ENCODE peak calls at places on chromosomes 13 and 19, in eight cellular contexts. One of them, this sample, is unnamed.

GRCh38 chr13:43284162-43284561 is 260.8 kb downstream of the DNAJC15 start:
- DNase-seq in uterus: no peak
- DNase-seq in OCI-LY7: no peak
- DNase-seq in cardiac muscle cell: peak
- DNase-seq in brain microvascular endothelial cell: peak
- DNase-seq in gastrocnemius medialis: no peak
- DNase-seq in body of pancreas: no peak
- DNase-seq in endodermal cell: no peak
- DNase-seq in this sample: no peak

GRCh38 chr13:34435338-34435737 is 506.7 kb upstream of the NBEA start:
- DNase-seq in uterus: no peak
- DNase-seq in OCI-LY7: no peak
- DNase-seq in cardiac muscle cell: peak
- DNase-seq in brain microvascular endothelial cell: peak
- DNase-seq in gastrocnemius medialis: no peak
- DNase-seq in body of pancreas: no peak
- DNase-seq in endodermal cell: no peak
- DNase-seq in this sample: no peak

GRCh38 chr19:2168619-2169424 is 5.1 kb downstream of the DOT1L start:
- DNase-seq in uterus: peak
- DNase-seq in OCI-LY7: no peak
- DNase-seq in cardiac muscle cell: peak
- DNase-seq in brain microvascular endothelial cell: peak
- DNase-seq in gastrocnemius medialis: peak
- DNase-seq in body of pancreas: peak
- DNase-seq in endodermal cell: peak
- DNase-seq in this sample: peak

GRCh38 chr19:46753420-46754155 is 7.3 kb upstream of the STRN4 start:
- DNase-seq in uterus: peak
- DNase-seq in OCI-LY7: peak
- DNase-seq in cardiac muscle cell: peak
- DNase-seq in brain microvascular endothelial cell: no peak
- DNase-seq in gastrocnemius medialis: no peak
- DNase-seq in body of pancreas: peak
- DNase-seq in endodermal cell: peak
- DNase-seq in this sample: no peak

GRCh38 chr13:35891973-35892441 is 239.2 kb downstream of the DCLK1 start:
- DNase-seq in uterus: no peak
- DNase-seq in OCI-LY7: no peak
- DNase-seq in cardiac muscle cell: peak
- DNase-seq in brain microvascular endothelial cell: no peak
- DNase-seq in gastrocnemius medialis: no peak
- DNase-seq in body of pancreas: no peak
- DNase-seq in endodermal cell: no peak
- DNase-seq in this sample: no peak

GRCh38 chr13:24943136-24943535 is 152.8 kb upstream of the PABPC3 start:
- DNase-seq in uterus: no peak
- DNase-seq in OCI-LY7: no peak
- DNase-seq in cardiac muscle cell: no peak
- DNase-seq in brain microvascular endothelial cell: no peak
- DNase-seq in gastrocnemius medialis: no peak
- DNase-seq in body of pancreas: no peak
- DNase-seq in endodermal cell: no peak
- DNase-seq in this sample: no peak

GRCh38 chr13:50227356-50227755 is 212.1 kb downstream of the KCNRG start:
- DNase-seq in uterus: no peak
- DNase-seq in OCI-LY7: no peak
- DNase-seq in cardiac muscle cell: no peak
- DNase-seq in brain microvascular endothelial cell: no peak
- DNase-seq in gastrocnemius medialis: no peak
- DNase-seq in body of pancreas: no peak
- DNase-seq in endodermal cell: no peak
- DNase-seq in this sample: no peak

GRCh38 chr13:71661921-71662320 is 205.1 kb downstream of the DACH1 start:
- DNase-seq in uterus: no peak
- DNase-seq in OCI-LY7: no peak
- DNase-seq in cardiac muscle cell: peak
- DNase-seq in brain microvascular endothelial cell: peak
- DNase-seq in gastrocnemius medialis: no peak
- DNase-seq in body of pancreas: no peak
- DNase-seq in endodermal cell: no peak
- DNase-seq in this sample: no peak

GRCh38 chr19:17671906-17672305 is 16.2 kb downstream of the UNC13A start:
- DNase-seq in uterus: no peak
- DNase-seq in OCI-LY7: peak
- DNase-seq in cardiac muscle cell: peak
- DNase-seq in brain microvascular endothelial cell: peak
- DNase-seq in gastrocnemius medialis: no peak
- DNase-seq in body of pancreas: peak
- DNase-seq in endodermal cell: peak
- DNase-seq in this sample: no peak

GRCh38 chr13:113491418-113491883 is 940 bp upstream of the DCUN1D2 start:
- DNase-seq in uterus: no peak
- DNase-seq in OCI-LY7: no peak
- DNase-seq in cardiac muscle cell: peak
- DNase-seq in brain microvascular endothelial cell: no peak
- DNase-seq in gastrocnemius medialis: no peak
- DNase-seq in body of pancreas: peak
- DNase-seq in endodermal cell: peak
- DNase-seq in this sample: no peak

GRCh38 chr13:73341748-73342147 is 282.9 kb downstream of the KLF5 start:
- DNase-seq in uterus: no peak
- DNase-seq in OCI-LY7: no peak
- DNase-seq in cardiac muscle cell: peak
- DNase-seq in brain microvascular endothelial cell: peak
- DNase-seq in gastrocnemius medialis: no peak
- DNase-seq in body of pancreas: no peak
- DNase-seq in endodermal cell: peak
- DNase-seq in this sample: no peak

GRCh38 chr19:16376241-16376640 is 51.6 kb downstream of the KLF2 start:
- DNase-seq in uterus: no peak
- DNase-seq in OCI-LY7: no peak
- DNase-seq in cardiac muscle cell: no peak
- DNase-seq in brain microvascular endothelial cell: no peak
- DNase-seq in gastrocnemius medialis: no peak
- DNase-seq in body of pancreas: no peak
- DNase-seq in endodermal cell: no peak
- DNase-seq in this sample: no peak

GRCh38 chr13:27797228-27797624 is 4.9 kb downstream of the GSX1 start:
- DNase-seq in uterus: no peak
- DNase-seq in OCI-LY7: no peak
- DNase-seq in cardiac muscle cell: peak
- DNase-seq in brain microvascular endothelial cell: peak
- DNase-seq in gastrocnemius medialis: no peak
- DNase-seq in body of pancreas: peak
- DNase-seq in endodermal cell: peak
- DNase-seq in this sample: no peak

GRCh38 chr13:47564041-47564440 is 437.0 kb downstream of the SUCLA2 start:
- DNase-seq in uterus: no peak
- DNase-seq in OCI-LY7: no peak
- DNase-seq in cardiac muscle cell: no peak
- DNase-seq in brain microvascular endothelial cell: no peak
- DNase-seq in gastrocnemius medialis: no peak
- DNase-seq in body of pancreas: no peak
- DNase-seq in endodermal cell: peak
- DNase-seq in this sample: no peak

GRCh38 chr13:27638521-27638920 is 16.8 kb downstream of the POLR1D start:
- DNase-seq in uterus: peak
- DNase-seq in OCI-LY7: no peak
- DNase-seq in cardiac muscle cell: peak
- DNase-seq in brain microvascular endothelial cell: no peak
- DNase-seq in gastrocnemius medialis: no peak
- DNase-seq in body of pancreas: no peak
- DNase-seq in endodermal cell: no peak
- DNase-seq in this sample: no peak

GRCh38 chr13:42355118-42355840 is 83.3 kb downstream of the AKAP11 start:
- DNase-seq in uterus: no peak
- DNase-seq in OCI-LY7: no peak
- DNase-seq in cardiac muscle cell: no peak
- DNase-seq in brain microvascular endothelial cell: no peak
- DNase-seq in gastrocnemius medialis: no peak
- DNase-seq in body of pancreas: no peak
- DNase-seq in endodermal cell: no peak
- DNase-seq in this sample: no peak

GRCh38 chr13:26254583-26255102 is 714 bp downstream of the CDK8 start:
- DNase-seq in uterus: peak
- DNase-seq in OCI-LY7: peak
- DNase-seq in cardiac muscle cell: peak
- DNase-seq in brain microvascular endothelial cell: peak
- DNase-seq in gastrocnemius medialis: peak
- DNase-seq in body of pancreas: peak
- DNase-seq in endodermal cell: peak
- DNase-seq in this sample: peak

GRCh38 chr13:26253262-26253786 is 605 bp upstream of the CDK8 start:
- DNase-seq in uterus: peak
- DNase-seq in OCI-LY7: no peak
- DNase-seq in cardiac muscle cell: no peak
- DNase-seq in brain microvascular endothelial cell: no peak
- DNase-seq in gastrocnemius medialis: no peak
- DNase-seq in body of pancreas: no peak
- DNase-seq in endodermal cell: no peak
- DNase-seq in this sample: no peak

GRCh38 chr13:26257049-26257448 is 3.1 kb downstream of the CDK8 start:
- DNase-seq in uterus: no peak
- DNase-seq in OCI-LY7: peak
- DNase-seq in cardiac muscle cell: no peak
- DNase-seq in brain microvascular endothelial cell: no peak
- DNase-seq in gastrocnemius medialis: no peak
- DNase-seq in body of pancreas: no peak
- DNase-seq in endodermal cell: no peak
- DNase-seq in this sample: no peak

GRCh38 chr13:26255717-26256277 is 1.9 kb downstream of the CDK8 start:
- DNase-seq in uterus: no peak
- DNase-seq in OCI-LY7: peak
- DNase-seq in cardiac muscle cell: peak
- DNase-seq in brain microvascular endothelial cell: no peak
- DNase-seq in gastrocnemius medialis: no peak
- DNase-seq in body of pancreas: no peak
- DNase-seq in endodermal cell: no peak
- DNase-seq in this sample: no peak

DNA sequence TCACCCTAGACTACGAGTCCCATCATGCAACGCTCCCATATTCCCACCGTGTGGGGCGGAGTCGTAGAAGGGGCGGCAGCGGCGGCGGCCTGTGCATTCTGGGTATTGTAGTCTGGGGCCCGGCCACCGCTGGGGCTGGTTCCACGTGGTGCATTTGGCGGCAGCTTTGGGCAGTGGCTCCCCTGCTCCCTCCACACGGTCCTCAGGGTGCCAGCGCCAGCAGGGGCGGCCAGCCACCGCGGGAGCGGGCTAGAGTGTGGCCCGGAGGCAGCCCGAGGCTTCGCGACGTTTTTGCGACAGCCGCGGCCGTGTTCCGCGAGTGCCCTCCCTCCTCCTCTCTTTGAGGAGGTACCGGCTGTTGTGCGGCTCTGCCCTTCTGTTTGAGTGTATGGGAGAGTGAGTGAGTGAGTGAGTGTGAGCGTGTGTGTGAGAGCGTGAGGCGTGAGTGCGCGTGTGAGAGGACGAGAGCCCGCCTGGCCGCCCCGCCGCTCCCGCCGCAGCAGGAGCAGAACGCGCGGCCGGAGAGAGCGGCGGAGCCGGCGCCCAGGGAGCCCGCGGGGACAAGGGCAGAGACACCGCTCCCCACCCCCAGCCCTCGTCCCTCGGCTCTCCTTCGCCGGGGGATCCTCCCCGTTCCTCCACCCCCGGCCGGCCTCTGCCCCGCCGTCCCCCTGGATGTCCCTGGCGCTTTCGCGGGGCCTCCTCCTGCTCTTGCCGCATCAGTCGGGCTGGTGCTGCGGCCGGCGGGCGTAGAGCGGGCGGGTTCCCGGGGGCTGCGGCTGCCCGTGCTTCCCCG is at the start of gene CDK8:
- DNase-seq in uterus: peak
- DNase-seq in OCI-LY7: peak
- DNase-seq in cardiac muscle cell: peak
- DNase-seq in brain microvascular endothelial cell: peak
- DNase-seq in gastrocnemius medialis: peak
- DNase-seq in body of pancreas: peak
- DNase-seq in endodermal cell: peak
- DNase-seq in this sample: peak
- TF ChIP-seq CTCF in uterus: no peak
- TF ChIP-seq CTCF in OCI-LY7: no peak
- TF ChIP-seq CTCF in cardiac muscle cell: no peak
- TF ChIP-seq CTCF in brain microvascular endothelial cell: no peak
- TF ChIP-seq CTCF in gastrocnemius medialis: no peak
- TF ChIP-seq CTCF in body of pancreas: no peak
- TF ChIP-seq CTCF in endodermal cell: no peak
- TF ChIP-seq CTCF in this sample: no peak

DNA sequence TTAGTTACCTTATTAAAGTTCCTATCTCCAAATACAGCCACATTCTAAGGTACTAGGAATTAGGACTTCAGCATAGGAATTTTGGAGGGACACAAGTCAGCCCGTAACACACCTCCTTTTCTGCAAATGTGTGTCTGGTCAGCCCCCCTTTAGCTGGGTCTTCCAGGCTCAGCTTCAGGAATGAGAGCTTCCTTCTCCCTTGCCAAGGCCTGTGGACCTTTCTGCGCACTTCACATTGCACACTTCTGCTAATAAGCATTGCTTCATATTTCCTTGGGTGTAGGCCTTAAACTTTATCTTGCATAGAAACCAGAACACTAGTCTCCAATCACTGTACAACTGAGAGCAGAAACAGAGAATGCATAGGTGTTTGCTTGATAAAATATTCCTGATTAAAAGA is 4.5 kb upstream of the STK24 start:
- DNase-seq in uterus: no peak
- DNase-seq in OCI-LY7: no peak
- DNase-seq in cardiac muscle cell: no peak
- DNase-seq in brain microvascular endothelial cell: no peak
- DNase-seq in gastrocnemius medialis: no peak
- DNase-seq in body of pancreas: no peak
- DNase-seq in endodermal cell: no peak
- DNase-seq in this sample: no peak
- H3K27ac ChIP-seq in uterus: peak
- H3K27ac ChIP-seq in OCI-LY7: no peak
- H3K27ac ChIP-seq in cardiac muscle cell: peak
- H3K27ac ChIP-seq in brain microvascular endothelial cell: no peak
- H3K27ac ChIP-seq in gastrocnemius medialis: no peak
- H3K27ac ChIP-seq in body of pancreas: no peak
- H3K27ac ChIP-seq in endodermal cell: peak
- H3K27ac ChIP-seq in this sample: peak

GRCh38 chr13:106550570-106551135 is 15.2 kb upstream of the EFNB2 start:
- DNase-seq in uterus: no peak
- DNase-seq in OCI-LY7: no peak
- DNase-seq in cardiac muscle cell: no peak
- DNase-seq in brain microvascular endothelial cell: no peak
- DNase-seq in gastrocnemius medialis: peak
- DNase-seq in body of pancreas: no peak
- DNase-seq in endodermal cell: no peak
- DNase-seq in this sample: no peak
- TF ChIP-seq CTCF in uterus: no peak
- TF ChIP-seq CTCF in OCI-LY7: no peak
- TF ChIP-seq CTCF in cardiac muscle cell: no peak
- TF ChIP-seq CTCF in brain microvascular endothelial cell: no peak
- TF ChIP-seq CTCF in gastrocnemius medialis: no peak
- TF ChIP-seq CTCF in body of pancreas: no peak
- TF ChIP-seq CTCF in endodermal cell: no peak
- TF ChIP-seq CTCF in this sample: no peak

GRCh38 chr19:36668646-36669045 is 2.0 kb upstream of the ZNF461 start:
- DNase-seq in uterus: no peak
- DNase-seq in OCI-LY7: no peak
- DNase-seq in cardiac muscle cell: no peak
- DNase-seq in brain microvascular endothelial cell: no peak
- DNase-seq in gastrocnemius medialis: no peak
- DNase-seq in body of pancreas: no peak
- DNase-seq in endodermal cell: no peak
- DNase-seq in this sample: no peak

GRCh38 chr19:36665832-36666231 is 805 bp downstream of the ZNF461 start:
- DNase-seq in uterus: no peak
- DNase-seq in OCI-LY7: no peak
- DNase-seq in cardiac muscle cell: no peak
- DNase-seq in brain microvascular endothelial cell: no peak
- DNase-seq in gastrocnemius medialis: no peak
- DNase-seq in body of pancreas: no peak
- DNase-seq in endodermal cell: no peak
- DNase-seq in this sample: no peak
- H3K27ac ChIP-seq in uterus: no peak
- H3K27ac ChIP-seq in OCI-LY7: no peak
- H3K27ac ChIP-seq in cardiac muscle cell: peak
- H3K27ac ChIP-seq in brain microvascular endothelial cell: no peak
- H3K27ac ChIP-seq in gastrocnemius medialis: no peak
- H3K27ac ChIP-seq in body of pancreas: no peak
- H3K27ac ChIP-seq in endodermal cell: no peak
- H3K27ac ChIP-seq in this sample: no peak